ENCODE peak calls at places on chromosome 14, in six cellular contexts. C is naive thymus-derived CD4-positive, alpha-beta T cell; F is colonic mucosa; N is body of pancreas; Q is psoas muscle; R is adipocyte. V is an unnamed sample. For H3K36me3 and H3K4me1, the result is how much of the 10 kb centered on the place peaks cover.

GRCh38 chr14:25953532-25954144 is 644.2 kb downstream of the NOVA1 start:
- DNase-seq in Q (no peak), N (peak), C (no peak), R (peak), F (peak), V (peak)

GRCh38 chr14:35534884-35535793 is 1.2 kb downstream of the INSM2 start:
- DNase-seq in C (peak), F (peak), R (peak), N (peak), Q (peak), V (peak)

GRCh38 chr14:90739318-90740077 is 76.7 kb downstream of the TTC7B start:
- DNase-seq in R (no peak), N (no peak), F (no peak), Q (peak), C (no peak), V (no peak)

GRCh38 chr14:89165189-89165809 is 251.7 kb downstream of the FOXN3 start:
- DNase-seq in F (no peak), Q (no peak), C (no peak), N (no peak), R (no peak), V (no peak)

GRCh38 chr14:60758875-60759274 is 24.3 kb downstream of the MNAT1 start:
- DNase-seq in Q (no peak), C (no peak), F (no peak), N (no peak), R (peak), V (no peak)

GRCh38 chr14:98912655-98913054 is 359.3 kb downstream of the BCL11B start:
- DNase-seq in R (no peak), C (peak), F (no peak), Q (no peak), N (no peak), V (no peak)

GRCh38 chr14:38291681-38292459 is 36.0 kb upstream of the CLEC14A start:
- DNase-seq in N (no peak), R (peak), Q (no peak), C (no peak), F (no peak), V (no peak)

GRCh38 chr14:29548948-29549370 is 378.7 kb downstream of the PRKD1 start:
- DNase-seq in N (no peak), Q (no peak), C (no peak), R (peak), F (no peak), V (peak)

GRCh38 chr14:70073924-70074566 is 114.7 kb downstream of the SLC8A3 start:
- DNase-seq in N (peak), F (peak), Q (peak), C (no peak), R (peak), V (peak)

GRCh38 chr14:68359862-68360552 is 432.9 kb downstream of the ZFP36L1 start:
- DNase-seq in N (peak), F (peak), R (peak), Q (peak), C (no peak), V (no peak)

GRCh38 chr14:66495214-66496098 is 9.3 kb downstream of the CCDC196 start:
- DNase-seq in C (peak), N (peak), R (peak), Q (no peak), F (peak), V (peak)

GRCh38 chr14:95611293-95611880 is 74.8 kb upstream of the TCL1B start:
- DNase-seq in N (no peak), R (no peak), Q (no peak), C (no peak), F (no peak), V (no peak)

GRCh38 chr14:25032092-25032784 is 17.7 kb downstream of the STXBP6 start:
- DNase-seq in Q (no peak), C (no peak), R (no peak), F (no peak), N (no peak), V (peak)

GRCh38 chr14:86065407-86065806 is 535.5 kb downstream of the FLRT2 start:
- DNase-seq in C (no peak), N (no peak), Q (no peak), R (no peak), F (no peak), V (no peak)

GRCh38 chr14:29738950-29739349 is 188.7 kb downstream of the PRKD1 start:
- DNase-seq in Q (no peak), N (no peak), F (no peak), R (no peak), C (no peak), V (no peak)

GRCh38 chr14:98899441-98899840 is 372.6 kb downstream of the BCL11B start:
- DNase-seq in Q (no peak), N (no peak), F (no peak), R (no peak), C (no peak), V (no peak)

GRCh38 chr14:33287204-33287603 is 348.5 kb downstream of the NPAS3 start:
- DNase-seq in R (no peak), F (peak), C (no peak), Q (no peak), N (peak), V (peak)

GRCh38 chr14:52769889-52770288 is 21.5 kb downstream of the GNPNAT1 start:
- DNase-seq in F (no peak), Q (no peak), R (no peak), N (no peak), C (no peak), V (no peak)

DNA sequence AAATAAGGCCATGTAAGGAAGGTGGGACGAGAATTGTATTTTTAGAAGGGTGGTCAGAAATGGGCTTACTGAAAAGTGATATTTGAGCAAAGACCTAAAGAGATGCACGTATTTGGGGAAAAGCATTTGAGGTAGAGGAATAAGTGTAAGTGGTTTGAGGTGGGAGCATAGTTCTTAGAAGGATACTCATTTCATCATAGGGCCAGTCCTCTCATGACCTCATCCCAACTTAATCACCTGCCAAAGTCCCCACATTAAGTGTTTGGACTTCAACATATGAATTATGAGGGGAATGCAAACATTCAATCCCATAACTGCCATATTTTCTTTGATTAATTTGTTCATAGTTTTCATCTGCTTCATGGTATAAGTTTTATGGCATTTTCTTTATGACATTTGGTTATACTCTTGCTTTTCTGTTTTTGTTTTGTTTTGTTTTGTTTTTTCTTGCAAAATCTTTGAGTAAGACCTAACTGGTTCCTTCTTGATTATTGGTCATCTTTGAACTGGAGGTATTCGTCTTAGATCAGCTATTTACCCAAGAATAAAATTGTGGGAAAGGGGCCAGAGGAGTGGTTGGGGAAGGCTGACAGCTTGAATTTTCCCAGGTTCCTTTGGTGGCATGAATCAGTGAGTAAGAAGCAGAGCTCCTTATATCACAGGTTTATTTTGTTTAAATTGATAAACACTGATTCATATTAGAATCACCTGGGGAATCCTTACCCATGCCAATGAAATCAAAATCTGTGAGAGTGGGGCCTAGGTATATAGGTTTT is 24.2 kb downstream of the GNPNAT1 start:
- DNase-seq in N (no peak), Q (no peak), F (no peak), C (no peak), R (no peak), V (no peak)
- H3K36me3 ChIP-seq in N (under half), Q (half or more), F (under half), C (under half), R (half or more), V (under half)

GRCh38 chr14:100568164-100568997 is 18.8 kb downstream of the BEGAIN start:
- DNase-seq in Q (no peak), R (peak), F (no peak), C (no peak), N (no peak), V (no peak)

GRCh38 chr14:100568998-100569733 is 18.1 kb downstream of the BEGAIN start:
- DNase-seq in R (peak), C (no peak), F (no peak), Q (no peak), N (peak), V (no peak)

GRCh38 chr14:100566586-100566985 is 20.6 kb downstream of the BEGAIN start:
- DNase-seq in Q (no peak), F (no peak), R (no peak), N (peak), C (no peak), V (no peak)

GRCh38 chr14:100567009-100567876 is 20.0 kb downstream of the BEGAIN start:
- DNase-seq in F (no peak), N (peak), R (no peak), C (no peak), Q (no peak), V (no peak)

GRCh38 chr14:100567877-100568163 is 19.4 kb downstream of the BEGAIN start:
- DNase-seq in F (no peak), N (no peak), Q (no peak), R (peak), C (no peak), V (no peak)
- H3K4me3 ChIP-seq in F (peak), N (peak), Q (peak), R (no peak), C (no peak), V (peak)

GRCh38 chr14:22517117-22517720 is 71.8 kb downstream of the DAD1 start:
- DNase-seq in R (no peak), Q (no peak), C (no peak), N (no peak), F (no peak), V (no peak)
- H3K4me1 ChIP-seq in R (under half), Q (under half), C (half or more), N (under half), F (under half), V (half or more)

GRCh38 chr14:22143360-22143759 is 445.7 kb downstream of the DAD1 start:
- DNase-seq in C (no peak), R (no peak), Q (no peak), F (no peak), N (no peak), V (no peak)
- H3K36me3 ChIP-seq in C (under half), R (under half), Q (under half), F (under half), N (under half), V (under half)

GRCh38 chr14:32085182-32085844 is 8.2 kb downstream of the ARHGAP5 start:
- DNase-seq in N (no peak), Q (no peak), C (no peak), F (no peak), R (no peak), V (no peak)

GRCh38 chr14:32087907-32088306 is 10.8 kb downstream of the ARHGAP5 start:
- DNase-seq in F (no peak), R (no peak), C (no peak), Q (no peak), N (no peak), V (no peak)

GRCh38 chr14:32083789-32084188 is 6.7 kb downstream of the ARHGAP5 start:
- DNase-seq in F (no peak), C (no peak), Q (no peak), R (no peak), N (no peak), V (no peak)

GRCh38 chr14:32087173-32087861 is 10.2 kb downstream of the ARHGAP5 start:
- DNase-seq in Q (no peak), R (peak), N (no peak), F (no peak), C (no peak), V (peak)

GRCh38 chr14:32085845-32086383 is 8.8 kb downstream of the ARHGAP5 start:
- DNase-seq in F (no peak), N (no peak), Q (no peak), C (no peak), R (no peak), V (no peak)
- H3K4me3 ChIP-seq in F (no peak), N (no peak), Q (no peak), C (no peak), R (no peak), V (no peak)

DNA sequence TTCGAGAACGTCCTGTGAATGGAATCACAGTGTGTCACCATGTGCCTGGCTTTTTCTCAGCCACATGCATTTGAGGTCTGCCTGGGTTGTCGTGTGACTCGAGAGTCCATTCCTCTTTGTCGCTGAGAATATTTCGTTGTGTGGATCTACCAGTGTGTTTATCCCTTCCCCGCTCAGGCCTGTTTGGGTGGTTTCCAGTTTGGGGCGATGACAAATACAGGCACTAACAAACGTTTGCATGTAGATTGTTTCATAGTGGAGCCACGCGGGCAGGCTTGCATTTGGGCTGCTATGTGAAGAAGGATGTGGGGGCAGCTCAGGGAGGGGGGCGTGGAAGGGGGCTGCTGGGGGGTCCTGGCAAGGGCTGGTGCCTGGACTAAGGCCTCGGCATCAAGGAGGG is 14.1 kb downstream of the RIN3 start:
- DNase-seq in N (no peak), F (no peak), C (no peak), R (no peak), Q (no peak), V (no peak)
- H3K4me1 ChIP-seq in N (under half), F (under half), C (under half), R (under half), Q (under half), V (under half)